ENCODE peak calls at places on chromosomes 5 and 9, in four cellular contexts. One of them, this sample, is unnamed.
A peak's percentile ranks its signal among the peaks of the same experiment; 100 is the strongest.

GRCh38 chr5:166651234-166651633 is 1640.2 kb upstream of the WWC1 start:
- DNase-seq in IMR-90: no peak
- DNase-seq in tibial artery: no peak
- DNase-seq in ovary: no peak
- DNase-seq in this sample: no peak

GRCh38 chr9:84277646-84278045 is 62.9 kb downstream of the SLC28A3 start:
- DNase-seq in IMR-90: peak; percentile 44
- DNase-seq in ovary: no peak
- DNase-seq in tibial artery: no peak
- DNase-seq in this sample: peak; percentile 55

GRCh38 chr9:111431684-111432083 is 52.5 kb downstream of the ECPAS start:
- DNase-seq in tibial artery: no peak
- DNase-seq in ovary: no peak
- DNase-seq in IMR-90: peak; percentile 28
- DNase-seq in this sample: no peak

GRCh38 chr5:138961711-138962110 is 86.6 kb upstream of the LRRTM2 start:
- DNase-seq in tibial artery: no peak
- DNase-seq in IMR-90: no peak
- DNase-seq in ovary: no peak
- DNase-seq in this sample: no peak

GRCh38 chr5:150544606-150545219 is 36.8 kb downstream of the NDST1 start:
- DNase-seq in IMR-90: peak; percentile 31
- DNase-seq in tibial artery: peak; percentile 74
- DNase-seq in ovary: peak; percentile 72
- DNase-seq in this sample: peak; percentile 39

GRCh38 chr5:123059455-123059854 is 22.9 kb upstream of the PPIC start:
- DNase-seq in IMR-90: no peak
- DNase-seq in ovary: no peak
- DNase-seq in tibial artery: no peak
- DNase-seq in this sample: no peak

GRCh38 chr9:134284273-134284672 is 42.0 kb upstream of the RXRA start:
- DNase-seq in tibial artery: peak; percentile 74
- DNase-seq in IMR-90: no peak
- DNase-seq in ovary: no peak
- DNase-seq in this sample: no peak

GRCh38 chr5:54383225-54383624 is 72.3 kb upstream of the HSPB3 start:
- DNase-seq in IMR-90: peak; percentile 26
- DNase-seq in ovary: no peak
- DNase-seq in tibial artery: no peak
- DNase-seq in this sample: no peak

GRCh38 chr5:133709074-133709676 is 96.8 kb upstream of the FSTL4 start:
- DNase-seq in IMR-90: no peak
- DNase-seq in tibial artery: no peak
- DNase-seq in ovary: no peak
- DNase-seq in this sample: peak; percentile 4

GRCh38 chr9:87093777-87094176 is 146.5 kb upstream of the GAS1 start:
- DNase-seq in tibial artery: no peak
- DNase-seq in IMR-90: no peak
- DNase-seq in ovary: no peak
- DNase-seq in this sample: no peak

GRCh38 chr9:101764455-101764854 is 26.0 kb upstream of the GRIN3A start:
- DNase-seq in IMR-90: no peak
- DNase-seq in ovary: no peak
- DNase-seq in tibial artery: no peak
- DNase-seq in this sample: no peak

GRCh38 chr5:9498541-9499497 is 47.1 kb downstream of the SEMA5A start:
- DNase-seq in ovary: no peak
- DNase-seq in tibial artery: no peak
- DNase-seq in IMR-90: peak; percentile 20
- DNase-seq in this sample: peak; percentile 39

GRCh38 chr5:39906146-39906545 is 481.4 kb upstream of the DAB2 start:
- DNase-seq in tibial artery: no peak
- DNase-seq in IMR-90: no peak
- DNase-seq in ovary: no peak
- DNase-seq in this sample: peak; percentile 56

GRCh38 chr9:134031783-134032182 is 6.5 kb downstream of the BRD3OS start:
- DNase-seq in ovary: no peak
- DNase-seq in IMR-90: no peak
- DNase-seq in tibial artery: no peak
- DNase-seq in this sample: no peak

GRCh38 chr5:38640012-38640395 is 83.6 kb upstream of the LIFR start:
- DNase-seq in IMR-90: peak; percentile 24
- DNase-seq in tibial artery: no peak
- DNase-seq in ovary: no peak
- DNase-seq in this sample: peak; percentile 34

GRCh38 chr5:94613583-94613982 is 4.8 kb downstream of the KIAA0825 start:
- DNase-seq in ovary: no peak
- DNase-seq in IMR-90: peak; percentile 13
- DNase-seq in tibial artery: no peak
- DNase-seq in this sample: peak; percentile 19
- TF ChIP-seq CTCF in ovary: no peak
- TF ChIP-seq CTCF in IMR-90: peak; percentile 30
- TF ChIP-seq CTCF in tibial artery: no peak
- TF ChIP-seq CTCF in this sample: peak; percentile 5

GRCh38 chr9:93292664-93293328 is 108.9 kb downstream of the WNK2 start:
- DNase-seq in IMR-90: no peak
- DNase-seq in ovary: no peak
- DNase-seq in tibial artery: no peak
- DNase-seq in this sample: no peak
- H3K4me3 ChIP-seq in IMR-90: no peak overlapping the region
- H3K4me3 ChIP-seq in ovary: no peak overlapping the region
- H3K4me3 ChIP-seq in tibial artery: no peak overlapping the region
- H3K4me3 ChIP-seq in this sample: no peak overlapping the region

DNA sequence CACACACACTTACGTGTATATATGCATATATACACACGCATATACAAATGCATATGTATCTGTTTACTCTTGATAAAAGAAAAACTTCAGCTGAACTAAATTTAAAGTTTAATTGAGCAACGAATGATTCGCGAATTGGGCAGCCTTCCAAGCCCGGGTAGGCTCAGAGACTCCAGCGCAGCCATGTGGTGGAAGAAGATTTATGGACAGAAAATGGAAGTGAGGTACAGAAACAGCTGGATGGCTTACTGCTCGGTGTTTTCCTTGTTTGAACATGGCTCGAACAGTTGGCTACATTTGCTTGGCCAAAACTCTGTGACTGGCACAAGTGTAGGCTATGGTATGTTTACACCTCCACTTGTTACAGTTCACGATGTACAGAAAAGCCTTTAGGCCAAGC is 239.3 kb upstream of the PRDM9 start:
- DNase-seq in tibial artery: no peak
- DNase-seq in IMR-90: no peak
- DNase-seq in ovary: no peak
- DNase-seq in this sample: no peak
- TF ChIP-seq CTCF in tibial artery: no peak
- TF ChIP-seq CTCF in IMR-90: no peak
- TF ChIP-seq CTCF in ovary: no peak
- TF ChIP-seq CTCF in this sample: no peak

GRCh38 chr9:96158147-96158546 is 143.8 kb downstream of the HSD17B3 start:
- DNase-seq in tibial artery: no peak
- DNase-seq in ovary: no peak
- DNase-seq in IMR-90: no peak
- DNase-seq in this sample: no peak

GRCh38 chr9:96160168-96160567 is 141.8 kb downstream of the HSD17B3 start:
- DNase-seq in tibial artery: no peak
- DNase-seq in ovary: no peak
- DNase-seq in IMR-90: no peak
- DNase-seq in this sample: no peak

GRCh38 chr9:96160866-96161265 is 141.1 kb downstream of the HSD17B3 start:
- DNase-seq in ovary: no peak
- DNase-seq in tibial artery: no peak
- DNase-seq in IMR-90: no peak
- DNase-seq in this sample: no peak

GRCh38 chr9:96158909-96159575 is 142.9 kb downstream of the HSD17B3 start:
- DNase-seq in ovary: no peak
- DNase-seq in tibial artery: no peak
- DNase-seq in IMR-90: no peak
- DNase-seq in this sample: no peak

GRCh38 chr9:96159596-96159995 is 142.4 kb downstream of the HSD17B3 start:
- DNase-seq in IMR-90: no peak
- DNase-seq in ovary: no peak
- DNase-seq in tibial artery: no peak
- DNase-seq in this sample: no peak
- H3K4me3 ChIP-seq in IMR-90: no peak overlapping the region
- H3K4me3 ChIP-seq in ovary: no peak overlapping the region
- H3K4me3 ChIP-seq in tibial artery: no peak overlapping the region
- H3K4me3 ChIP-seq in this sample: no peak overlapping the region

GRCh38 chr5:92780057-92780456 is 801.0 kb downstream of the NR2F1-AS1 start:
- DNase-seq in ovary: no peak
- DNase-seq in IMR-90: no peak
- DNase-seq in tibial artery: no peak
- DNase-seq in this sample: no peak
- TF ChIP-seq CTCF in ovary: no peak
- TF ChIP-seq CTCF in IMR-90: no peak
- TF ChIP-seq CTCF in tibial artery: no peak
- TF ChIP-seq CTCF in this sample: no peak

GRCh38 chr9:127768666-127769065 is 9.8 kb downstream of the SH2D3C start:
- DNase-seq in ovary: no peak
- DNase-seq in tibial artery: no peak
- DNase-seq in IMR-90: no peak
- DNase-seq in this sample: no peak
- H3K4me3 ChIP-seq in ovary: no peak overlapping the region
- H3K4me3 ChIP-seq in tibial artery: no peak overlapping the region
- H3K4me3 ChIP-seq in IMR-90: no peak overlapping the region
- H3K4me3 ChIP-seq in this sample: no peak overlapping the region

DNA sequence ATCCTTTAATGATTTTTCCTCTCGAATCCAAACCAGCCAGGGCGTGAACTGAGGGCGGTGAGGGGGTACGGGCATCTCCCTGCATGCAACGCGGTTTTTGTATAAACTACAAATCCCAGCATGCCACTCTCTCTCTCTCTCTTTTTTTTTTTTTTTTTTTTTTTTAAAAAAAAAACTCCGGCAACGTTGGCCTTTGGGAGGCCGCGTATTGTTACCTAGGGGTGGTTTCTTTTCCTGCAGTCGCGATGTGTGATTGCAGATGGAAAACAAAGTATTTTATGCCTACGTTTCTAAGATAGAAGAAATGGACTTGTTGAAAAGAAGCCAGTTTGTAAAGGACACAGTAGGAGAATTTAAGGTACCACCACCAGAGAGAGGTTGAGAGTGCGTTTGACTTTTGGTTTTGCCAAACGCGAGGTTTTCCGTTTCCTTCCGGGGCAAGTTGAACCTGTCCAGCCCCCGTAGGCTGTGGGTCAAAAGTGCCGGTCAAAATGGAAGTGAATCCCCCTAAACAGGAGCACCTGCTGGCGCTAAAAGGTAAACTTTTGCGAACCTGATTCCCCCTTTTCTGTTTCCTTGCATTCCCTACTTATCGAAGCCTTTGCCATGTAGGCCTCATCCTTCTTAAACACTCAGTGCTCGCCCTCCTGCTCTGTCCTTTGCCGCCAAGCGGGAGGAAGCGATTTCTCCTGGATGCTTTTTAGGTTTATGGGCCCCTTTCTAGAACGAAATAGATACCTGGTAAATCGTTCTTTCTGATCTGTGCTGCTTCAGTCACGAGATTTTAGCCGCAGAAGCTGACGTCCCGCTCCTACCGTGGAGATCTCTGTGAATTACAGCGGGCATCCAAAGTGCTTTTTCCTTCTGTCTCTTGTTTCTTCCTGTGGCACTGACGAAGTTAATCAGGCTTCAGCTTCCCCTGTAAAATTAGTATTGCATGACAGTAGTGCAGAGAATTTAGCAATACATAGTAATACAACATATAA is at the start of the genes SHLD3 and TRAPPC13:
- DNase-seq in IMR-90: peak; percentile 85
- DNase-seq in tibial artery: peak; percentile 90
- DNase-seq in ovary: peak; percentile 86
- DNase-seq in this sample: peak; percentile 94
- TF ChIP-seq CTCF in IMR-90: no peak
- TF ChIP-seq CTCF in tibial artery: peak; percentile 25
- TF ChIP-seq CTCF in ovary: no peak
- TF ChIP-seq CTCF in this sample: peak; percentile 3

GRCh38 chr9:129203556-129203909 is 25.5 kb upstream of the IER5L start:
- DNase-seq in ovary: no peak
- DNase-seq in IMR-90: no peak
- DNase-seq in tibial artery: no peak
- DNase-seq in this sample: no peak
- H3K4me3 ChIP-seq in ovary: peak overlapping the region; percentile 67
- H3K4me3 ChIP-seq in IMR-90: no peak overlapping the region
- H3K4me3 ChIP-seq in tibial artery: peak overlapping the region; percentile 71
- H3K4me3 ChIP-seq in this sample: peak overlapping the region; percentile 60

This sample was measured in astrocyte of the spinal cord.